ENCODE peak calls at places on chromosomes 1 and 21, in seven cellular contexts. R is amniotic stem cell; U is substantia nigra; V is Panc1; B is activated naive CD8-positive, alpha-beta T cell treated with anti-CD3 and anti-CD28 coated beads, Interleukin-2, amount 50 U/mL, for 24 hours; L is HS-5; A is MG63. G is an unnamed sample.

GRCh38 chr21:44653656-44654575 is 543 bp downstream of the KRTAP12-4 start:
- DNase-seq in A (no peak), L (no peak), V (no peak), U (no peak), R (no peak), B (peak), G (no peak)

GRCh38 chr1:86914998-86915736 is 732 bp downstream of the HS2ST1 start:
- DNase-seq in V (peak), B (peak), R (no peak), A (peak), L (peak), U (peak), G (peak)

GRCh38 chr1:103336376-103336775 is 189.1 kb upstream of the RNPC3 start:
- DNase-seq in B (no peak), R (no peak), V (no peak), A (no peak), L (no peak), U (no peak), G (no peak)

GRCh38 chr1:18972531-18972930 is 16.1 kb upstream of the IFFO2 start:
- DNase-seq in U (no peak), L (no peak), B (no peak), A (no peak), V (no peak), R (no peak), G (peak)

GRCh38 chr1:22133247-22133927 is 9.5 kb downstream of the WNT4 start:
- DNase-seq in L (no peak), A (no peak), B (no peak), U (no peak), R (no peak), V (no peak), G (no peak)

GRCh38 chr1:33460947-33461629 is 11.4 kb upstream of the ZSCAN20 start:
- DNase-seq in B (no peak), A (no peak), V (no peak), U (no peak), L (no peak), R (no peak), G (no peak)

GRCh38 chr1:110477041-110477440 is 26.1 kb downstream of the PROK1 start:
- DNase-seq in B (no peak), L (peak), A (no peak), U (no peak), R (no peak), V (no peak), G (peak)

GRCh38 chr1:78619029-78619428 is 1.2 kb upstream of the IFI44L start:
- DNase-seq in U (no peak), L (no peak), A (no peak), B (no peak), R (no peak), V (no peak), G (no peak)

GRCh38 chr1:152957561-152957960 is 10.6 kb downstream of the SPRR5 start:
- DNase-seq in L (no peak), V (no peak), R (no peak), B (no peak), A (no peak), U (no peak), G (no peak)

GRCh38 chr21:25273945-25274344 is 333.3 kb downstream of the MRPL39 start:
- DNase-seq in L (no peak), A (no peak), R (no peak), V (no peak), B (no peak), U (no peak), G (no peak)

GRCh38 chr1:55055084-55055882 is 15.9 kb downstream of the PCSK9 start:
- DNase-seq in B (no peak), U (no peak), V (no peak), L (no peak), A (no peak), R (no peak), G (no peak)

GRCh38 chr1:3231826-3232225 is 162.8 kb downstream of the PRDM16 start:
- DNase-seq in V (no peak), R (no peak), B (no peak), U (no peak), L (no peak), A (no peak), G (no peak)

GRCh38 chr1:16019580-16020277 is 1.9 kb upstream of the HSPB7 start:
- DNase-seq in A (no peak), V (no peak), B (no peak), L (no peak), R (no peak), U (peak), G (no peak)

GRCh38 chr1:41890841-41891311 is 27.8 kb downstream of the HIVEP3 start:
- DNase-seq in A (no peak), V (no peak), L (no peak), B (no peak), U (peak), R (no peak), G (no peak)

GRCh38 chr1:248714248-248714647 is 11.7 kb upstream of the OR14I1 start:
- DNase-seq in R (no peak), V (no peak), B (no peak), A (no peak), L (no peak), U (no peak), G (no peak)